ENCODE peak calls at places on chromosomes 3 and 15, in five cellular contexts. A is GM19239, H is heart right ventricle, V is IMR-90, Y is RKO. F is an unnamed sample.

GRCh38 chr3:48157950-48158376 is 30.3 kb downstream of the CDC25A start:
- DNase-seq in H (peak; percentile 64), Y (peak; percentile 44), V (peak; percentile 70), A (no peak), F (peak; percentile 80)

GRCh38 chr3:68057637-68058320 is 403.4 kb upstream of the SUCLG2 start:
- DNase-seq in H (no peak), V (no peak), A (no peak), Y (no peak), F (peak; percentile 78)

GRCh38 chr3:170007031-170007663 is 30.6 kb upstream of the GPR160 start:
- DNase-seq in A (peak; percentile 47), V (peak; percentile 84), H (no peak), Y (no peak), F (no peak)

GRCh38 chr3:118984699-118985098 is 49.9 kb downstream of the IGSF11 start:
- DNase-seq in A (no peak), Y (no peak), V (no peak), H (no peak), F (no peak)

GRCh38 chr3:50241163-50241562 is 5.2 kb downstream of the GNAI2 start:
- DNase-seq in A (no peak), V (no peak), H (no peak), Y (no peak), F (no peak)

GRCh38 chr3:125161607-125162219 is 50.8 kb downstream of the SLC12A8 start:
- DNase-seq in H (peak; percentile 57), V (no peak), A (no peak), Y (no peak), F (no peak)

GRCh38 chr3:39216176-39216790 is 23.9 kb upstream of the XIRP1 start:
- DNase-seq in V (no peak), H (no peak), Y (no peak), A (peak; percentile 68), F (no peak)

GRCh38 chr3:38651153-38651789 is 1.8 kb upstream of the SCN5A start:
- DNase-seq in Y (peak; percentile 57), H (peak; percentile 68), V (peak; percentile 52), A (peak; percentile 80), F (peak; percentile 88)

GRCh38 chr3:9820543-9820942 is 10.5 kb downstream of the TTLL3 start:
- DNase-seq in Y (no peak), A (no peak), H (no peak), V (no peak), F (no peak)

GRCh38 chr15:97750071-97750470 is 210.4 kb upstream of the ARRDC4 start:
- DNase-seq in A (no peak), H (no peak), V (no peak), Y (no peak), F (no peak)

GRCh38 chr3:142863965-142864924 is 24.6 kb downstream of the PCOLCE2 start:
- DNase-seq in V (no peak), H (no peak), A (no peak), Y (no peak), F (no peak)

GRCh38 chr15:42191610-42192346 is 16.3 kb downstream of the VPS39 start:
- DNase-seq in A (no peak), Y (no peak), H (no peak), V (no peak), F (no peak)

GRCh38 chr15:60799885-60800728 is 321.2 kb upstream of the ICE2 start:
- DNase-seq in V (peak; percentile 54), A (no peak), H (no peak), Y (no peak), F (peak; percentile 75)

GRCh38 chr15:96285306-96285705 is 45.2 kb upstream of the NR2F2 start:
- DNase-seq in H (no peak), A (no peak), Y (no peak), V (peak; percentile 99), F (no peak)

GRCh38 chr3:112555535-112556170 is 6.1 kb downstream of the ATG3 start:
- DNase-seq in Y (no peak), H (no peak), A (no peak), V (peak; percentile 12), F (no peak)

GRCh38 chr3:16402451-16402850 is 111.0 kb downstream of the RFTN1 start:
- DNase-seq in H (no peak), A (no peak), V (peak; percentile 76), Y (no peak), F (no peak)

GRCh38 chr15:25783607-25784131 is 79.5 kb downstream of the ATP10A start:
- DNase-seq in A (no peak), Y (no peak), H (no peak), V (peak; percentile 38), F (peak; percentile 72)

GRCh38 chr3:190265795-190266194 is 56.5 kb downstream of the CLDN1 start:
- DNase-seq in H (no peak), A (no peak), V (peak; percentile 69), Y (no peak), F (no peak)

GRCh38 chr15:68285243-68285980 is 7.9 kb downstream of the FEM1B start:
- DNase-seq in V (no peak), A (no peak), H (no peak), Y (no peak), F (no peak)

GRCh38 chr3:124783696-124784095 is 53.4 kb downstream of the UMPS start:
- DNase-seq in H (no peak), Y (no peak), V (peak; percentile 61), A (no peak), F (no peak)

GRCh38 chr3:20576228-20576627 is 390.2 kb upstream of the SGO1 start:
- DNase-seq in Y (no peak), V (peak; percentile 1), H (no peak), A (no peak), F (no peak)

GRCh38 chr3:127734754-127735473 is 62.2 kb downstream of the ABTB1 start:
- DNase-seq in H (no peak), Y (no peak), A (no peak), V (peak; percentile 98), F (peak; percentile 24)

GRCh38 chr3:126517291-126517951 is at the start of gene UROC1:
- DNase-seq in H (no peak), Y (no peak), V (no peak), A (no peak), F (peak; percentile 57)

GRCh38 chr3:58528629-58529028 is 8.4 kb downstream of the ACOX2 start:
- DNase-seq in V (peak; percentile 58), A (no peak), Y (no peak), H (peak; percentile 32), F (no peak)

GRCh38 chr15:48086582-48086981 is 34.2 kb upstream of the SLC24A5 start:
- DNase-seq in H (no peak), V (no peak), A (no peak), Y (no peak), F (no peak)

GRCh38 chr15:45364271-45364670 is 14.1 kb downstream of the GATM start:
- DNase-seq in A (no peak), H (no peak), V (no peak), Y (no peak), F (no peak)

GRCh38 chr15:36943496-36944361 is 156.6 kb downstream of the MEIS2 start:
- DNase-seq in H (no peak), V (no peak), A (no peak), Y (no peak), F (no peak)

GRCh38 chr3:52532838-52533622 is 627 bp downstream of the NT5DC2 start:
- DNase-seq in H (peak; percentile 47), Y (peak; percentile 40), A (peak; percentile 49), V (no peak), F (peak; percentile 73)

GRCh38 chr3:126521122-126521891 is 2.6 kb upstream of the CHST13 start:
- DNase-seq in V (no peak), Y (no peak), A (no peak), H (no peak), F (peak; percentile 28)

GRCh38 chr15:25094066-25094465 is 139.3 kb downstream of the SNRPN start:
- DNase-seq in A (no peak), V (no peak), Y (no peak), H (no peak), F (no peak)